ENCODE peak calls at places on chromosomes 12 and 14, in five cellular contexts. One of them, this sample, is unnamed.

GRCh38 chr14:63752449-63753169 is 24.7 kb upstream of the SGPP1 start:
- DNase-seq in breast epithelium: no peak
- DNase-seq in ovary: no peak
- DNase-seq in uterus: no peak
- DNase-seq in upper lobe of left lung: no peak
- DNase-seq in this sample: no peak

GRCh38 chr12:14952295-14952995 is 9.0 kb downstream of the ARHGDIB start:
- DNase-seq in breast epithelium: no peak
- DNase-seq in upper lobe of left lung: no peak
- DNase-seq in ovary: no peak
- DNase-seq in uterus: peak
- DNase-seq in this sample: no peak

GRCh38 chr14:102940729-102941362 is 18.4 kb downstream of the AMN start:
- DNase-seq in upper lobe of left lung: peak
- DNase-seq in breast epithelium: no peak
- DNase-seq in ovary: no peak
- DNase-seq in uterus: no peak
- DNase-seq in this sample: no peak

GRCh38 chr12:92624236-92624635 is 78.6 kb upstream of the PLEKHG7 start:
- DNase-seq in upper lobe of left lung: no peak
- DNase-seq in breast epithelium: no peak
- DNase-seq in uterus: no peak
- DNase-seq in ovary: no peak
- DNase-seq in this sample: no peak

GRCh38 chr12:96383991-96384390 is 16.2 kb downstream of the CDK17 start:
- DNase-seq in breast epithelium: no peak
- DNase-seq in upper lobe of left lung: no peak
- DNase-seq in ovary: no peak
- DNase-seq in uterus: no peak
- DNase-seq in this sample: no peak

GRCh38 chr14:39015360-39015961 is 87.6 kb downstream of the SEC23A start:
- DNase-seq in uterus: no peak
- DNase-seq in upper lobe of left lung: no peak
- DNase-seq in ovary: no peak
- DNase-seq in breast epithelium: no peak
- DNase-seq in this sample: no peak

GRCh38 chr12:117329756-117330155 is 31.7 kb downstream of the NOS1 start:
- DNase-seq in uterus: no peak
- DNase-seq in ovary: no peak
- DNase-seq in upper lobe of left lung: no peak
- DNase-seq in breast epithelium: no peak
- DNase-seq in this sample: no peak

GRCh38 chr14:90093942-90094595 is 32.3 kb downstream of the KCNK13 start:
- DNase-seq in ovary: no peak
- DNase-seq in upper lobe of left lung: no peak
- DNase-seq in uterus: no peak
- DNase-seq in breast epithelium: no peak
- DNase-seq in this sample: no peak

GRCh38 chr14:29925736-29926135 is 1.9 kb downstream of the PRKD1 start:
- DNase-seq in upper lobe of left lung: no peak
- DNase-seq in uterus: no peak
- DNase-seq in ovary: no peak
- DNase-seq in breast epithelium: no peak
- DNase-seq in this sample: no peak

GRCh38 chr12:109953656-109954055 is 42.5 kb downstream of the GIT2 start:
- DNase-seq in uterus: no peak
- DNase-seq in breast epithelium: no peak
- DNase-seq in upper lobe of left lung: no peak
- DNase-seq in ovary: no peak
- DNase-seq in this sample: no peak

GRCh38 chr14:51889851-51890250 is 29.4 kb downstream of the GNG2 start:
- DNase-seq in ovary: no peak
- DNase-seq in uterus: no peak
- DNase-seq in upper lobe of left lung: no peak
- DNase-seq in breast epithelium: no peak
- DNase-seq in this sample: no peak

GRCh38 chr12:102120564-102120873 is 536 bp downstream of the PARPBP start:
- DNase-seq in upper lobe of left lung: no peak
- DNase-seq in ovary: no peak
- DNase-seq in breast epithelium: no peak
- DNase-seq in uterus: no peak
- DNase-seq in this sample: no peak

GRCh38 chr12:92759634-92760268 is 57.0 kb downstream of the PLEKHG7 start:
- DNase-seq in ovary: no peak
- DNase-seq in uterus: no peak
- DNase-seq in breast epithelium: no peak
- DNase-seq in upper lobe of left lung: no peak
- DNase-seq in this sample: no peak

GRCh38 chr14:50947446-50947845 is 3.2 kb upstream of the PYGL start:
- DNase-seq in ovary: no peak
- DNase-seq in breast epithelium: no peak
- DNase-seq in upper lobe of left lung: no peak
- DNase-seq in uterus: no peak
- DNase-seq in this sample: no peak

GRCh38 chr14:36975834-36976233 is 196.6 kb downstream of the SLC25A21 start:
- DNase-seq in uterus: no peak
- DNase-seq in breast epithelium: no peak
- DNase-seq in ovary: no peak
- DNase-seq in upper lobe of left lung: no peak
- DNase-seq in this sample: no peak

GRCh38 chr14:96681826-96682225 is 115.4 kb upstream of the VRK1 start:
- DNase-seq in breast epithelium: no peak
- DNase-seq in upper lobe of left lung: no peak
- DNase-seq in uterus: no peak
- DNase-seq in ovary: no peak
- DNase-seq in this sample: no peak

GRCh38 chr14:100117026-100117425 is 42.4 kb downstream of the DEGS2 start:
- DNase-seq in upper lobe of left lung: peak
- DNase-seq in breast epithelium: no peak
- DNase-seq in ovary: no peak
- DNase-seq in uterus: no peak
- DNase-seq in this sample: no peak

GRCh38 chr12:46267618-46268348 is 1.1 kb downstream of the SLC38A1 start:
- DNase-seq in uterus: no peak
- DNase-seq in ovary: peak
- DNase-seq in upper lobe of left lung: peak
- DNase-seq in breast epithelium: no peak
- DNase-seq in this sample: peak

GRCh38 chr12:124869011-124869665 is 5.5 kb upstream of the SCARB1 start:
- DNase-seq in upper lobe of left lung: peak
- DNase-seq in uterus: no peak
- DNase-seq in breast epithelium: no peak
- DNase-seq in ovary: no peak
- DNase-seq in this sample: peak

GRCh38 chr12:90023207-90023870 is 314.7 kb upstream of the ATP2B1 start:
- DNase-seq in upper lobe of left lung: no peak
- DNase-seq in ovary: no peak
- DNase-seq in breast epithelium: no peak
- DNase-seq in uterus: no peak
- DNase-seq in this sample: no peak

GRCh38 chr14:77230914-77231313 is 40.1 kb downstream of the NGB start:
- DNase-seq in uterus: no peak
- DNase-seq in ovary: no peak
- DNase-seq in upper lobe of left lung: no peak
- DNase-seq in breast epithelium: no peak
- DNase-seq in this sample: no peak

GRCh38 chr14:100764716-100765115 is 38.0 kb downstream of the DLK1 start:
- DNase-seq in breast epithelium: no peak
- DNase-seq in uterus: no peak
- DNase-seq in upper lobe of left lung: no peak
- DNase-seq in ovary: no peak
- DNase-seq in this sample: no peak

GRCh38 chr12:112584266-112584722 is 165.5 kb downstream of the PTPN11 start:
- DNase-seq in breast epithelium: no peak
- DNase-seq in ovary: no peak
- DNase-seq in uterus: no peak
- DNase-seq in upper lobe of left lung: no peak
- DNase-seq in this sample: no peak

GRCh38 chr14:95519699-95520098 is 3.2 kb upstream of the SYNE3 start:
- DNase-seq in breast epithelium: no peak
- DNase-seq in uterus: peak
- DNase-seq in upper lobe of left lung: no peak
- DNase-seq in ovary: peak
- DNase-seq in this sample: peak

GRCh38 chr12:88836156-88836555 is 255.9 kb upstream of the KITLG start:
- DNase-seq in breast epithelium: no peak
- DNase-seq in uterus: no peak
- DNase-seq in ovary: no peak
- DNase-seq in upper lobe of left lung: no peak
- DNase-seq in this sample: no peak

GRCh38 chr12:43758728-43759563 is at the start of the genes IRAK4 and PUS7L:
- DNase-seq in upper lobe of left lung: peak
- DNase-seq in uterus: peak
- DNase-seq in ovary: peak
- DNase-seq in breast epithelium: peak
- DNase-seq in this sample: peak
- TF ChIP-seq POLR2A in upper lobe of left lung: peak
- TF ChIP-seq POLR2A in uterus: peak
- TF ChIP-seq POLR2A in ovary: peak
- TF ChIP-seq POLR2A in breast epithelium: peak
- TF ChIP-seq POLR2A in this sample: peak

GRCh38 chr14:58299665-58300202 is 1.4 kb downstream of the ARID4A start:
- DNase-seq in ovary: no peak
- DNase-seq in upper lobe of left lung: no peak
- DNase-seq in breast epithelium: no peak
- DNase-seq in uterus: no peak
- DNase-seq in this sample: no peak
- TF ChIP-seq POLR2A in ovary: no peak
- TF ChIP-seq POLR2A in upper lobe of left lung: no peak
- TF ChIP-seq POLR2A in breast epithelium: no peak
- TF ChIP-seq POLR2A in uterus: no peak
- TF ChIP-seq POLR2A in this sample: no peak

DNA sequence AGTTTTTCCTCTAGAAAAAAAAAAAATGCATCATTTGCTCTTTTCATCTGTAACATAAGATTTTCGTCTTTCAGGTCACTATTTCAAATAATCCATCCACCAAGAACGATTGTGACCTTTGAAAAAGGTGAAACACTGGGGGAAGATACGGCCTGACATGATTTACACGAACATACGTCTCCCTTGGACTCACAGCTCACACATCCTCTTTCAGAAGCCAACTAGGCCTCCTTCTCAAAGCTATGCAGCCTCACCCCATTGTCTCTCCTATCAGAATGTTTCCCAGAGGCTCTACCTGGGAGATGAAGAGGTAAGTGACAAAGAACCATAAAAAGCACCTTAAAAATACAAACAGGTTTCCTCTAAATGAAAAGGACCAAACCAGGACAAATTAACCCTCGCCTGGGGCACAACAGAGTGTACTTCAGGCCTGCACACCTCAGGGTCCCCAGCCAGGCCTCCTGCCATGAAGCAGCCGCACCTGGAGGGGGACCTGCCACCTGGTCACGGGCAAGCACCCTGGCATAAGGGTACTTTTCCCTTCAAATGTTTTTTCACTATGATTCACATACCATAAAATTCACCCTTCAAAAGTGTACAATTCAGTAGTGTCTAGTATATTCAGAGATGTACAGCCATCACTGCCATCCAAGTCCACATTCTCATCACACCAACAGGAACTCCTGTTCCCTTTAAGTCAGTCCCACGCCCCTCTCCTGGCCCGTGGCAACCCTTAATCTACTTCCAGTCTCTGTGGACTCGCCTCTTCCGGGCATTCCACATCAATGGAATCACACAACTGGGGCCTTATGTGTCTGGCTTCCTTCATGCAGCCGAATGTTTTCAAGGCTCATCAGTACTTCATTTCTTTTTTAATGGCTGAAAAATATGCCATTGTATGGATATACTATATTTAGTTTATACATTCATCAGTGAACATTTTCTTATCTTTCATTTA is 5.4 kb downstream of the SLC15A4 start:
- DNase-seq in ovary: no peak
- DNase-seq in breast epithelium: no peak
- DNase-seq in upper lobe of left lung: no peak
- DNase-seq in uterus: no peak
- DNase-seq in this sample: no peak
- TF ChIP-seq POLR2A in ovary: no peak
- TF ChIP-seq POLR2A in breast epithelium: no peak
- TF ChIP-seq POLR2A in upper lobe of left lung: no peak
- TF ChIP-seq POLR2A in uterus: no peak
- TF ChIP-seq POLR2A in this sample: no peak

GRCh38 chr12:56304276-56304675 is 4.1 kb upstream of the CS start:
- DNase-seq in uterus: no peak
- DNase-seq in breast epithelium: no peak
- DNase-seq in ovary: no peak
- DNase-seq in upper lobe of left lung: no peak
- DNase-seq in this sample: no peak

GRCh38 chr12:56298828-56299227 is 1.3 kb downstream of the CS start:
- DNase-seq in breast epithelium: no peak
- DNase-seq in uterus: no peak
- DNase-seq in ovary: no peak
- DNase-seq in upper lobe of left lung: no peak
- DNase-seq in this sample: no peak

GRCh38 chr12:56299308-56299852 is 750 bp downstream of the CS start:
- DNase-seq in uterus: no peak
- DNase-seq in ovary: no peak
- DNase-seq in breast epithelium: no peak
- DNase-seq in upper lobe of left lung: no peak
- DNase-seq in this sample: no peak

GRCh38 chr12:56299853-56300643 is at the start of gene CS:
- DNase-seq in uterus: peak
- DNase-seq in breast epithelium: peak
- DNase-seq in ovary: peak
- DNase-seq in upper lobe of left lung: peak
- DNase-seq in this sample: peak

DNA sequence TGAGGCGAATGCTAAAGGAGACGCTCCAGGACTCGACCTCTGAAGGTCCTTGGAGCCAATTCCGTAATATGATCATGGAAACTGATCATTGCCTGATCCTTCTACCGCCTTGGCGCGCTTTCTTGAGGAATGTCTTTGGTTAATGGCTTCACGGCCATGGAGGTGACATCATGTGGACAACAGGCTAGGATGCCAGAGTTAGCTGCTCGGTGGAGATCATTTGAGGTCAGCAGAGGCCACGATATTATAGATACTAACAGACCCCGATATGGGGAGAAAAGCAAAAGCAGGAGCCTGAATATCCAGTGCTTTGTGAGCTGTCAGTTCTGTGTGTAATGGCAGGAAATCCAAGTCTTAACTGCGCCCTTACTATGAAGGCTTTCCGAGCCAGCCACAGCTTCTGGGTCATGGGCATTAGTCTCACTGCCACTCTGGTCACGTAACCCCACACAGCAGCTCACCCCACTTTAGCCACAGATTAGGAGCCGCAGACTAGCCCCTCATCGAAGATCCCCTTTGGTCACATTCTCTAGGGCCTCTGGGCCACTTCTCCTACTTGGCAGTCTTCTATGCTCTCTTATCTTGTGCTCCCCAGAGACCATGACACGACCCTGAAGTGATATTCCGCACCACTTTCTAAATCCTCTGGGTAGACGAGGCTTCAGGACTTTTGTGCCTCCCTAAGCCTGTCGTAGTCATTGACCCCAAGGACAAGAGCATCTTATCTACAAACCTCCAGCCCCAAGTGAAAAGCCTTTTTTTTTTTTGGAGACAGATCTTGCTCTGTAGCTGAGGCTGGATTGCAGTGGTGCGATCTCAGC is 724 bp upstream of the CS start:
- DNase-seq in upper lobe of left lung: no peak
- DNase-seq in ovary: no peak
- DNase-seq in breast epithelium: no peak
- DNase-seq in uterus: no peak
- DNase-seq in this sample: peak
- TF ChIP-seq POLR2A in upper lobe of left lung: no peak
- TF ChIP-seq POLR2A in ovary: no peak
- TF ChIP-seq POLR2A in breast epithelium: no peak
- TF ChIP-seq POLR2A in uterus: no peak
- TF ChIP-seq POLR2A in this sample: no peak